ENCODE peak calls at places on chromosomes 7 and 10, in nine cellular contexts. P is neuronal stem cell, N is occipital lobe, E is RWPE1, L is cerebellar nuclear complex, T is natural killer cell, Q is T-helper 2 cell, M is sciatic nerve, S is H54. B is an unnamed sample.
A peak's percentile ranks its signal among the peaks of the same experiment; 100 is the strongest.

GRCh38 chr10:70191906-70192305 is 21.6 kb upstream of the SAR1A start:
- DNase-seq in P (no peak), S (peak; percentile 45), M (no peak), N (no peak), E (peak; percentile 55), L (no peak), Q (no peak), T (no peak), B (no peak)

GRCh38 chr10:101839421-101840063 is 4.1 kb downstream of the KCNIP2 start:
- DNase-seq in S (no peak), E (peak; percentile 77), T (peak; percentile 58), P (no peak), M (peak; percentile 73), L (no peak), N (peak; percentile 39), Q (peak; percentile 64), B (peak; percentile 72)

GRCh38 chr7:123727071-123727837 is 21.5 kb downstream of the WASL start:
- DNase-seq in M (no peak), T (no peak), L (no peak), N (no peak), P (no peak), Q (no peak), S (no peak), E (no peak), B (no peak)

GRCh38 chr10:34506773-34507172 is 308.3 kb downstream of the PARD3 start:
- DNase-seq in N (no peak), L (no peak), M (no peak), E (no peak), S (no peak), P (no peak), Q (no peak), T (no peak), B (no peak)

GRCh38 chr10:5282137-5282536 is 82.6 kb upstream of the UCN3 start:
- DNase-seq in T (no peak), E (no peak), N (no peak), P (no peak), S (no peak), M (no peak), L (no peak), Q (no peak), B (no peak)

GRCh38 chr10:71863203-71863602 is 12.2 kb upstream of the PSAP start:
- DNase-seq in Q (no peak), P (no peak), M (no peak), T (no peak), N (no peak), E (no peak), L (no peak), S (no peak), B (no peak)

GRCh38 chr7:134993877-134994456 is 7.7 kb downstream of the AGBL3 start:
- DNase-seq in T (no peak), E (no peak), N (no peak), L (no peak), S (no peak), M (no peak), P (no peak), Q (no peak), B (no peak)

GRCh38 chr7:158473238-158473637 is 114.4 kb downstream of the PTPRN2 start:
- DNase-seq in E (no peak), S (no peak), P (no peak), N (no peak), Q (no peak), T (no peak), M (no peak), L (no peak), B (no peak)

GRCh38 chr10:113113918-113114317 is 163.9 kb downstream of the TCF7L2 start:
- DNase-seq in T (no peak), S (no peak), Q (no peak), N (no peak), M (no peak), P (no peak), L (no peak), E (no peak), B (no peak)

GRCh38 chr10:78779339-78779955 is 289.3 kb upstream of the ZMIZ1 start:
- DNase-seq in T (no peak), Q (no peak), S (peak; percentile 65), N (no peak), L (no peak), P (no peak), E (no peak), M (peak; percentile 35), B (no peak)

GRCh38 chr10:8978100-8978499 is 923.6 kb downstream of the GATA3 start:
- DNase-seq in N (no peak), Q (no peak), E (peak; percentile 20), S (no peak), P (no peak), L (no peak), T (no peak), M (no peak), B (no peak)

GRCh38 chr7:74180866-74181265 is 6.7 kb downstream of the EIF4H start:
- DNase-seq in M (no peak), S (no peak), N (no peak), L (no peak), E (no peak), Q (no peak), P (no peak), T (no peak), B (no peak)

B was measured in GM06990.